ENCODE peak calls at places on chromosome 15, in four cellular contexts. S, L, G and Q are unnamed samples.

GRCh38 chr15:43132830-43133428 is 457 bp upstream of the TMEM62 start:
- DNase-seq in L (no peak), G (peak), S (no peak), Q (no peak)

GRCh38 chr15:50128266-50128665 is 9.2 kb upstream of the ATP8B4 start:
- DNase-seq in L (peak), S (no peak), G (peak), Q (no peak)

GRCh38 chr15:86650084-86650483 is 570.4 kb downstream of the AGBL1 start:
- DNase-seq in G (no peak), S (peak), L (peak), Q (no peak)

GRCh38 chr15:73305331-73306211 is 63.2 kb downstream of the HCN4 start:
- DNase-seq in S (peak), L (peak), G (no peak), Q (peak)

GRCh38 chr15:29883126-29883525 is 60.9 kb upstream of the TJP1 start:
- DNase-seq in S (no peak), L (no peak), G (no peak), Q (no peak)

GRCh38 chr15:89333959-89334509 is 590 bp downstream of the POLG start:
- DNase-seq in L (no peak), G (no peak), S (no peak), Q (no peak)

GRCh38 chr15:27570746-27571145 is 528.4 kb downstream of the OCA2 start:
- DNase-seq in G (no peak), L (no peak), S (no peak), Q (no peak)

GRCh38 chr15:71152542-71152941 is 37.3 kb downstream of the THSD4 start:
- DNase-seq in G (no peak), L (no peak), S (no peak), Q (no peak)

GRCh38 chr15:87618203-87618725 is 638.3 kb downstream of the NTRK3 start:
- DNase-seq in L (no peak), S (no peak), G (no peak), Q (no peak)